ENCODE peak calls at places on chromosomes 11 and 22, in ten cellular contexts. L is lower leg skin; A is AG09309; J is adrenal gland; U is psoas muscle; W is coronary artery; S is mucosa of descending colon; Q is CD8-positive, alpha-beta T cell; N is fibroblast of villous mesenchyme; P is CD4-positive, alpha-beta memory T cell. Z is an unnamed sample.

GRCh38 chr22:36538529-36538928 is 9.6 kb upstream of the EIF3D start:
- DNase-seq in U (no peak), S (no peak), N (no peak), P (no peak), W (no peak), J (no peak), Q (no peak), L (no peak), A (no peak), Z (no peak)

GRCh38 chr11:7577226-7577882 is 63.6 kb downstream of the PPFIBP2 start:
- DNase-seq in N (no peak), J (no peak), Q (no peak), P (no peak), A (no peak), L (peak; percentile 70), W (peak; percentile 85), U (peak; percentile 72), S (peak; percentile 54), Z (peak; percentile 72)

GRCh38 chr11:13983081-13983751 is 20.7 kb downstream of the SPON1 start:
- DNase-seq in J (no peak), N (peak; percentile 79), Q (no peak), P (no peak), W (no peak), S (peak; percentile 41), L (no peak), U (no peak), A (no peak), Z (no peak)

GRCh38 chr11:32643526-32643925 is 59.9 kb downstream of the EIF3M start:
- DNase-seq in S (no peak), U (no peak), P (no peak), L (no peak), A (no peak), J (no peak), W (no peak), N (no peak), Q (no peak), Z (no peak)

GRCh38 chr22:29482726-29483125 is 2.7 kb downstream of the NEFH start:
- DNase-seq in W (no peak), N (no peak), A (no peak), L (no peak), P (no peak), J (peak; percentile 62), S (no peak), Q (no peak), U (no peak), Z (no peak)

GRCh38 chr22:37314315-37315046 is 32.2 kb downstream of the CYTH4 start:
- DNase-seq in S (no peak), J (no peak), W (no peak), A (no peak), L (no peak), Q (peak; percentile 31), P (peak; percentile 19), U (no peak), N (no peak), Z (peak; percentile 50)

GRCh38 chr11:47494996-47495855 is 46.3 kb upstream of the RAPSN start:
- DNase-seq in J (no peak), U (no peak), L (no peak), W (no peak), A (peak; percentile 83), N (peak; percentile 87), P (no peak), Q (no peak), S (no peak), Z (peak; percentile 60)

GRCh38 chr11:79092791-79093313 is 348.0 kb downstream of the TENM4 start:
- DNase-seq in L (peak; percentile 66), P (no peak), W (no peak), S (peak; percentile 5), U (no peak), Q (no peak), J (no peak), A (peak; percentile 99), N (peak; percentile 88), Z (peak; percentile 98)

GRCh38 chr11:1747753-1748466 is 2.5 kb downstream of the IFITM10 start:
- DNase-seq in Q (no peak), A (no peak), P (no peak), J (peak; percentile 74), U (peak; percentile 87), S (no peak), W (peak; percentile 79), L (no peak), N (no peak), Z (no peak)

GRCh38 chr11:1748467-1749019 is 1.9 kb downstream of the IFITM10 start:
- DNase-seq in U (peak; percentile 68), N (no peak), P (no peak), Q (no peak), S (no peak), A (no peak), W (no peak), L (no peak), J (no peak), Z (no peak)

GRCh38 chr11:1745701-1746320 is 4.6 kb downstream of the IFITM10 start:
- DNase-seq in P (no peak), J (no peak), N (no peak), Q (no peak), L (no peak), S (no peak), A (no peak), U (peak; percentile 12), W (no peak), Z (no peak)

GRCh38 chr11:1746516-1746931 is 3.9 kb downstream of the IFITM10 start:
- DNase-seq in J (peak; percentile 85), L (no peak), P (no peak), A (no peak), Q (no peak), S (no peak), N (no peak), W (peak; percentile 73), U (peak; percentile 82), Z (no peak)

DNA sequence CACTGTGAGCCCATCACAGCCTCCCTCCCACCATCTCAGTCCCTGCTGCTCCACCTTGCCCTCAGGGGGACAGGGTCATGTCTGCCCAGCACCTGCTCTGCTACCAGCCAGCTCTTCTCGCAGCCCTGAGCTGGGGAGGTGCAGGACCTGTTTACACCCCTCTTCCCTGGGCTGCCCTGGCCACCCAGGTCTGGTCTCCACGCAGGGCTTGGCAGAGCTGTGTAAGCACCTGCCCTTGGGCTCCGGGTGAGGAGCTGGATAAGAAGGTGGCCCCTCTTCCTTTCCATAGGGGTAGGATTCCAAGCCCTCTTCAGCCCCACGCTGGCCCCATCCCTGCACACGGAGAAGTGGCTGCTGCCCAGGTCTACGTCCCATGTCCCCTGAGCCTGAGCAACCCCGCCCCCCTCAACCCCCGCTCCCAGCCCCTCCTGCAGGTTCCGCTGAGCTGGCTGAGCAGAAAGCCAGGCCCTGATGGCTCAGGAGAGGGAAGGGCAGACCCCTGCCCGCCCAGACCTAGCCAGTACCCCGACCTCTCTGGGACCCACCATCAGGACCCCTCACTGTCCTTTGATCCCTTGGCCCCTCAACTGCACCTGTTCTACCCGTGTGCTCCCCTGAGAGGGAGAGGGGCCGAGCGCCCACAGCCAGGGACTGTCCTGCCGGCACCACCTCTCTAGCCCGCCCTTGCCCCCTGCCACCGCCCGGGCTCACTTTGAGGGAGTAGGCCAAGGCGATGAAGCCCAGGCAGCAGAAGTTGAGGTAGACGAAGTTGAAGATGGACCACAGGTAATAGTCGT is 3.2 kb downstream of the IFITM10 start:
- DNase-seq in L (no peak), J (no peak), U (peak; percentile 49), S (no peak), Q (no peak), W (peak; percentile 69), A (no peak), N (no peak), P (no peak), Z (no peak)
- H3K4me3 ChIP-seq in L (no peak overlapping the region), J (no peak overlapping the region), U (peak overlapping the region; percentile 67), S (no peak overlapping the region), Q (no peak overlapping the region), W (peak overlapping the region; percentile 72), A (no peak overlapping the region), N (no peak overlapping the region), P (no peak overlapping the region), Z (no peak overlapping the region)

DNA sequence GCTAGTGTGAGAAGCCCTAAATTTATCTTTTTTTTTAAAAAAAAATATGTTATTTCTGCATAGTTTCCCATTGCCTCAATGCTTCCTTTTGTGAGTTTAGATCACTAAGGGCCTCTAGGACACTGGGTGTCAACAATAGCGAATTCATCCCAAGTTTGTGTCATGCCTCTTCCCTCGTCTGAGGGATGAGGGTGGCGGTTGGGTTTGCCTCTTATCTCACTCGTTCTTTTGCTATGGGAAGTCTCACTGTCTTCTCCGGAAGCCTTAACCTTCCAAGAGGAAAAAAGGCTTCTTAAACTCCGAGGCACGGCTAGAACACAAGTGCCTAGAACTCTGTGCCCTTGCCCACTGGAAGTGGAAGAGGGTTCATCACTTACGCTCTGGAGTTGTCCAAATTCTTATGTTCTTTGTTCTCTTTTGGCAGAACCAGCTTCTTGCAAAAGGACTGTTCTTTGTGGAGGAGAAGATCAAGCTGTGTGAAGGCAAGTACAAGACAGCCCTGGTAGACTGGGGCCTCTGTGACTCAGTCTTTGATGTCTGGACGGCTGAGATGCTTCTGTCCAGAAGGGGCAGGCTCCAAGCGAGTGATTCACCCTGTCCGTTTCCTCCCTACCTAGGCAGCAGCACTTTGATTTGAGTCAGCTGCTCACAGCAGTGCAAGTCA is 78.5 kb downstream of the TRAF6 start:
- DNase-seq in A (peak; percentile 88), N (peak; percentile 97), W (no peak), S (peak; percentile 34), U (no peak), L (no peak), J (peak; percentile 78), Q (no peak), P (no peak), Z (peak; percentile 98)
- H3K4me3 ChIP-seq in A (no peak overlapping the region), N (peak overlapping the region; percentile 29), W (no peak overlapping the region), S (no peak overlapping the region), U (no peak overlapping the region), L (no peak overlapping the region), J (no peak overlapping the region), Q (no peak overlapping the region), P (no peak overlapping the region), Z (peak overlapping the region; percentile 44)

GRCh38 chr11:45664376-45665205 is 831 bp downstream of the CHST1 start:
- DNase-seq in A (no peak), U (no peak), L (no peak), Q (no peak), S (no peak), N (no peak), P (no peak), W (no peak), J (no peak), Z (no peak)

GRCh38 chr11:45663486-45664375 is 1.7 kb downstream of the CHST1 start:
- DNase-seq in A (no peak), J (no peak), S (no peak), U (no peak), P (no peak), L (no peak), W (no peak), N (no peak), Q (no peak), Z (no peak)

GRCh38 chr11:45665933-45666647 is 668 bp upstream of the CHST1 start:
- DNase-seq in P (no peak), N (no peak), U (peak; percentile 75), S (no peak), J (no peak), L (peak; percentile 32), W (peak; percentile 81), Q (no peak), A (no peak), Z (peak; percentile 29)

GRCh38 chr11:45666648-45667642 is 1.5 kb upstream of the CHST1 start:
- DNase-seq in N (no peak), S (no peak), W (no peak), U (no peak), Q (no peak), A (no peak), P (no peak), L (no peak), J (no peak), Z (no peak)

DNA sequence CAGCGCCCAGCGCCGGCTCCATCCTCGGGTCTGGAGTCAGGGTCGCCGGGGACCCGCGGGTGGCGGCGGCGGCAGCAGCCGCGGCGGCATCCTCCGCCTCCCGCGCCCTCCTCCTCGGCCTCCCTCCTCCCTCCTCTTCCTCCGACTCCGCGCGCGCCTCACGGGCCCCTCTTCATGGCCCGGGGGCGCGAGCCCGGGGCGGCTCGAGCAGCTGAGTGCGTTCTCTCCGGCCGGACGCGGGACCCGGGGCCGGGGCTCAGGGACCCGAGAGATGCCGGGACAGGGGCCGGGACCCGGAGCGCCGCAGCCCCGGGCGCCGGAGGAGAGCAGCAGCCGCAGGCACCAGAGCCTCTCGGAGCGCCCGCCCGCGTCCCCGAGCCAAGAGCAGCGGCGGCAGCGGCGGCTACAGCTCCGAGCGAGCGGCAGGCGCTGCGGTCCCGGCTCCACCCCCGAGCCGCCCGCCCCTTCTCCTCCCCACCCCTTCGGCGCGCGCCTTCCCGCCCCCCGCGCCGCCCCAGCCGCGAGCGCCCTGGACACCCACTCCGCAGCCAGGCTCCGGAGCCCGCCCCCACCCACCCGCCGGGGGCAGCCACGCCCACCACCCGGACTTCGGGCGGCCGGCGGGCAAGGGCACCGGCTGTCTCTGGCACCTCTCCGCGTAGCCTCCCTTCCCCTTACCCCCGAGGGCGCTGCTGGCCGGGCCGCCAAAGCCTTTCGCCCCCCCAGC is at the start of gene CHST1:
- DNase-seq in U (peak; percentile 77), Q (no peak), W (no peak), A (no peak), J (peak; percentile 71), S (peak; percentile 16), N (peak; percentile 12), L (no peak), P (no peak), Z (no peak)
- H3K4me3 ChIP-seq in U (peak within 1 kb of the TSS; percentile 80), Q (peak within 1 kb of the TSS; percentile 19), W (peak within 1 kb of the TSS; percentile 91), A (peak within 1 kb of the TSS; percentile 40), J (peak within 1 kb of the TSS; percentile 32), S (peak within 1 kb of the TSS; percentile 17), N (peak within 1 kb of the TSS; percentile 52), L (peak within 1 kb of the TSS; percentile 32), P (no peak within 1 kb of the TSS), Z (peak within 1 kb of the TSS; percentile 53)

GRCh38 chr11:62709262-62710000 is 2.0 kb downstream of the GNG3 start:
- DNase-seq in W (peak; percentile 98), U (peak; percentile 99), A (peak; percentile 86), J (peak; percentile 95), L (peak; percentile 99), S (peak; percentile 99), Q (peak; percentile 96), P (peak; percentile 97), N (peak; percentile 98), Z (peak; percentile 99)

GRCh38 chr11:62708423-62709261 is 1.2 kb downstream of the GNG3 start:
- DNase-seq in U (no peak), Q (peak; percentile 57), J (no peak), N (no peak), S (peak; percentile 57), L (peak; percentile 39), P (no peak), A (no peak), W (no peak), Z (no peak)

GRCh38 chr11:62707277-62707771 is at the start of the genes BSCL2 and GNG3:
- DNase-seq in U (no peak), Q (no peak), P (no peak), J (peak; percentile 69), L (no peak), N (no peak), A (no peak), S (peak; percentile 33), W (no peak), Z (no peak)

GRCh38 chr11:62712413-62712812 is 4.9 kb downstream of the GNG3 start:
- DNase-seq in J (no peak), L (no peak), N (no peak), W (no peak), P (no peak), U (no peak), Q (no peak), A (no peak), S (no peak), Z (no peak)

GRCh38 chr11:62710001-62710345 is 2.5 kb downstream of the GNG3 start:
- DNase-seq in W (peak; percentile 75), A (no peak), L (no peak), P (no peak), J (no peak), S (peak; percentile 47), N (peak; percentile 72), U (no peak), Q (peak; percentile 26), Z (peak; percentile 46)
- H3K4me3 ChIP-seq in W (peak overlapping the region; percentile 78), A (peak overlapping the region; percentile 44), L (peak overlapping the region; percentile 28), P (peak overlapping the region; percentile 80), J (peak overlapping the region; percentile 58), S (no peak overlapping the region), N (peak overlapping the region; percentile 66), U (peak overlapping the region; percentile 92), Q (peak overlapping the region; percentile 89), Z (peak overlapping the region; percentile 47)

Z was measured in cardiac fibroblast.